ENCODE peak calls at places on chromosomes 13 and 19, in four cellular contexts. Y is HepG2, A is H1, B is K562. S is an unnamed sample.

GRCh38 chr13:31204592-31204991 is 4.8 kb downstream of the B3GLCT start:
- DNase-seq in Y (peak; percentile 34), A (peak; percentile 11), B (peak; percentile 80), S (no peak)

GRCh38 chr19:48646192-48646911 is 365 bp upstream of the CA11 start:
- DNase-seq in Y (peak; percentile 70), A (peak; percentile 95), B (peak; percentile 93), S (no peak)

GRCh38 chr13:44747179-44747578 is 171.0 kb upstream of the TSC22D1 start:
- DNase-seq in Y (no peak), A (no peak), B (no peak), S (no peak)

GRCh38 chr19:48726573-48726972 is 7.0 kb upstream of the MAMSTR start:
- DNase-seq in Y (no peak), A (no peak), B (no peak), S (no peak)

GRCh38 chr13:30191491-30192100 is 115.8 kb downstream of the KATNAL1 start:
- DNase-seq in Y (no peak), A (no peak), B (no peak), S (no peak)

GRCh38 chr13:51220706-51221105 is 1.5 kb upstream of the FAM124A start:
- DNase-seq in Y (no peak), A (no peak), B (no peak), S (no peak)

GRCh38 chr19:2056810-2057192 is 5.8 kb upstream of the MKNK2 start:
- DNase-seq in Y (no peak), A (peak; percentile 44), B (no peak), S (no peak)

GRCh38 chr13:83794627-83795026 is 87.6 kb downstream of the SLITRK1 start:
- DNase-seq in Y (no peak), A (no peak), B (no peak), S (no peak)

GRCh38 chr19:4064073-4064550 is 2.6 kb downstream of the ZBTB7A start:
- DNase-seq in Y (no peak), A (no peak), B (no peak), S (no peak)

GRCh38 chr19:28823338-28823961 is 389.5 kb downstream of the UQCRFS1 start:
- DNase-seq in Y (no peak), A (no peak), B (no peak), S (no peak)

GRCh38 chr19:35545001-35545854 is at the start of gene TMEM147:
- DNase-seq in Y (peak; percentile 72), A (peak; percentile 95), B (peak; percentile 97), S (no peak)

GRCh38 chr13:92158335-92158734 is 759.9 kb downstream of the GPC5 start:
- DNase-seq in Y (no peak), A (no peak), B (no peak), S (no peak)

GRCh38 chr19:5609881-5610280 is 12.7 kb downstream of the SAFB2 start:
- DNase-seq in Y (no peak), A (no peak), B (no peak), S (no peak)

GRCh38 chr19:1289395-1290244 is 3.9 kb downstream of the EFNA2 start:
- DNase-seq in Y (no peak), A (no peak), B (no peak), S (no peak)

GRCh38 chr13:94641432-94641941 is 39.8 kb downstream of the GPR180 start:
- DNase-seq in Y (no peak), A (no peak), B (no peak), S (no peak)
- TF ChIP-seq ZNF274 in Y (no peak), A (no peak), B (no peak), S (no peak)

GRCh38 chr19:40755248-40755624 is 4.2 kb downstream of the SNRPA start:
- DNase-seq in Y (no peak), A (no peak), B (no peak), S (no peak)

GRCh38 chr19:40758491-40758890 is 7.5 kb downstream of the SNRPA start:
- DNase-seq in Y (no peak), A (no peak), B (no peak), S (no peak)

GRCh38 chr19:40751065-40751923 is at the start of gene SNRPA:
- DNase-seq in Y (peak; percentile 97), A (peak; percentile 97), B (peak; percentile 95), S (peak; percentile 92)

GRCh38 chr19:40756502-40757110 is 5.6 kb downstream of the SNRPA start:
- DNase-seq in Y (no peak), A (no peak), B (no peak), S (no peak)

DNA sequence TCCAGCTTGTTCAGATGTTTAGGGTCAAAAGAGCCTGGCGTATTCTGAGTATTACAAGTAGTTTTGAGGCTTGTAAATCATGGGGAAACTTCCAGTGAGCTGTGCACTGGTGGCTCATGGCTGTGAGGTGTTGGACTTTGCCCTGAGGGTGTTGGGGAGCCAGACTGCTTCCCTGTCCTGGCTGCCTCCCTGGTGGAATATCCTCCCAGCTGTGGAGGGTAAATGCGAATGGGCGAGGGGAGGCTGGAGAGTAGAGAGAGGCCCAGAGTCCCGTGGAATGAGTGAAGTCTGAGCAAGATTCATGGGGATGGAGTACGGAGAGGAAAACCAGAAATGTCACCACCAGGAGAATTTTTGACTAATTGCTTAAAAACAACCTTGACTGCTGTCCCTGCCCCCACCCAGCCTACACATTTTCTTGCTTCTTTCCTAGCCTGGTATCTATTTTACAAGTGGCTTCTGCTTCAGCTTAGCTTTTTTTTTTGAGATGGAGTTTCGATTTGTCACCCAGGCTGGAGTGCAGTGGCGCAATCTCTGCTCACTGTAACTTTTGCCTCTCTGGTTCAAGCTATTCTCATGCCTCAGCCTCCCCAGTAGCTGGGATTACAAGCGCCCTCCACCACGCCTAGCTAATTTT is 3.7 kb downstream of the SNRPA start:
- DNase-seq in Y (peak; percentile 62), A (no peak), B (no peak), S (no peak)
- TF ChIP-seq JUND in Y (no peak), A (no peak), B (no peak), S (no peak)

DNA sequence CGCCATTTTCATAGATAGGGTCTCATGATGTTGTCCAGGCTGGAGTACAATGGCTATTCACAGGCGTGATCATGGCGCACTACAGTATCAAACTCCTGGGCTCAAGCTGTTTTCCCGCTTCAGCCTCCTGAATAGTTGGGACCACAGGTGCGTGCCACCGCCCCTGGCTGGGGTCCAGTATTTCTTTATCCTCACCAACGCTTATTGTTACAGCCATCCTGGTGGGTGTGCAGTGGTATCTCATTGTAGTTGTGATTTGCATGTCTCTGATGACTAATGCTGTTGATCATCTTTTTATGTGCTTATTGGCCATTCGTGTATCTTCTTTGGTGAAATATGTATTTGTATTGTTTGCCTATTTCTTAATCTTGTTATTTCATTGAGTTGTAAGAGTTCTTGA is 49.0 kb downstream of the SIPA1L3 start:
- DNase-seq in Y (no peak), A (no peak), B (no peak), S (no peak)
- TF ChIP-seq TAF1 in Y (no peak), A (no peak), B (no peak), S (no peak)

GRCh38 chr13:46896346-46897138 is at the start of gene HTR2A:
- DNase-seq in Y (no peak), A (no peak), B (no peak), S (no peak)
- TF ChIP-seq ZNF274 in Y (no peak), A (no peak), B (no peak), S (no peak)

GRCh38 chr13:38688674-38689073 is 1.8 kb downstream of the FREM2 start:
- DNase-seq in Y (no peak), A (no peak), B (no peak), S (no peak)

GRCh38 chr13:38687246-38688229 is 661 bp downstream of the FREM2 start:
- DNase-seq in Y (no peak), A (peak; percentile 72), B (no peak), S (no peak)

GRCh38 chr13:38684714-38685113 is 2.2 kb upstream of the FREM2 start:
- DNase-seq in Y (no peak), A (no peak), B (no peak), S (no peak)

GRCh38 chr13:38685974-38686571 is 804 bp upstream of the FREM2 start:
- DNase-seq in Y (no peak), A (no peak), B (no peak), S (no peak)

GRCh38 chr13:38686635-38687245 is at the start of gene FREM2:
- DNase-seq in Y (no peak), A (peak; percentile 89), B (no peak), S (no peak)
- TF ChIP-seq JUND in Y (no peak), A (no peak), B (no peak), S (no peak)

GRCh38 chr13:113861433-113862030 is 2.3 kb downstream of the GAS6 start:
- DNase-seq in Y (no peak), A (peak; percentile 51), B (no peak), S (no peak)

GRCh38 chr13:113863511-113864302 is at the start of gene GAS6:
- DNase-seq in Y (no peak), A (peak; percentile 65), B (peak; percentile 64), S (no peak)

GRCh38 chr13:113864303-113864890 is 521 bp upstream of the GAS6 start:
- DNase-seq in Y (no peak), A (no peak), B (no peak), S (no peak)

GRCh38 chr13:113862191-113862765 is 1.6 kb downstream of the GAS6 start:
- DNase-seq in Y (no peak), A (peak; percentile 50), B (no peak), S (no peak)

DNA sequence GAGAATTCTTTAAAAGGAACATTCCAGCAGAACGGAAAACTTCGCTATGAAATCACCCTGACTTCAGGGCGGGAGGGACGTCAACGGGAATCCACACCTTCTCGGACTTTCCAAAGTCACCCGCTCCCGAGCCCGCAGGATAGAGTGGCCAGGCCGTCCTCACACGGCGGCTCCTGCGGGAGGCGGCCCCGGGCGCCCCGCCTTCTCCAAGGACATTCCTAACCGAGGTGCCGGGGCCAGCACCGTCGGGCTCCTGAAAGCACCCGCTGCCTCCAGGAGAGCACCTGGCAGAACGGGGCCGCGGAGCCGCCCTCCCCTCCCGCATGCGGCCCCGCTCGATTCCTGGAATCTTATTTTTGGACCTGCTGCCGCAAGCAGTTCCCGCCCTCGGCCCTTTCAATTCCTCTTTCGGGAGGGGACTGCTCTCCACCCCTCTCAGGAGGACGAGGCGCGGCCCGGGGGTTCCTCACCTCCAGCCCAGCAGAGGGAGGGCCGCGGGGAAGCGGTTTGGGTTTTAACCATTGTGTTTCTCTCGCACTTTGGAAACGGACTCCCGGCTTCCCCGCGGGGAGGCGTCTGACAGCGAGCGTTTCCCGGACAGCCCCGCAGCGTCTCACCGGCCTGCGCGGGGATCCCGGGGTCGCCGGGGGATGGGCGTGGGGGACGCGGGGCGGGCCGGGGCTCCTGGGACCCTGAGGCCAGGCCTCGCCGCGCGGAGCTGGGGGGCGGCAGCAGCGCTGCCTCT is 938 bp downstream of the GAS6 start:
- DNase-seq in Y (no peak), A (peak; percentile 72), B (peak; percentile 59), S (no peak)
- TF ChIP-seq TAF1 in Y (no peak), A (peak; percentile 9), B (no peak), S (no peak)

DNA sequence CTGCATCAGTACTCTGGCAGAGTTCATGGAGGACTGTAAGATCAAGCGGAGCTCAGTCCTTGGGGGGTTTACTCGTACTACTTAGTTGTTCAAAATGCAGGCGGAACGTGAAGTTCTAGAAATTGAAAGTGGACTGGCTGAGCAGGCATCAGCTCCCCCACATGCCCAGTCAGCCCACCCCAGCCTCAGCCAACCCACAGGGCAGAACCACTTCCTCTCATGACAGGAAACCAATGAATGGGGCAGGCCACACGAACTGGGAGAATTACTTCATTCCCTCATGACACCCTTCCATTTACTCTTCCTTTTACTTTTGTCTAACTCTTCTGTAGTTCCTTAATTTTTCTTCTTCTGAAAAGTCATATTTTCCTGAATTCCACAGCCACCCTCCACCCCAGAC is 71.9 kb downstream of the FLT1 start:
- DNase-seq in Y (no peak), A (no peak), B (no peak), S (peak; percentile 74)
- TF ChIP-seq ZNF274 in Y (no peak), A (no peak), B (no peak), S (no peak)

GRCh38 chr19:7737215-7737614 is 5.3 kb upstream of the CLEC4G start:
- DNase-seq in Y (no peak), A (no peak), B (no peak), S (no peak)
- TF ChIP-seq JUND in Y (no peak), A (no peak), B (no peak), S (no peak)

S was measured in GM12878.